ENCODE peak calls at places on chromosomes 5 and 9, in seven cellular contexts. One of them, this sample, is unnamed.

GRCh38 chr5:150672237-150672883 is 11.3 kb downstream of the MYOZ3 start:
- DNase-seq in SJCRH30: no peak
- DNase-seq in body of pancreas: peak
- DNase-seq in AG08396: peak
- DNase-seq in GM04503: no peak
- DNase-seq in stromal cell of bone marrow: no peak
- DNase-seq in prostate gland: peak
- DNase-seq in this sample: no peak

GRCh38 chr9:122827759-122828090 is 663 bp downstream of the PDCL start:
- DNase-seq in SJCRH30: no peak
- DNase-seq in body of pancreas: no peak
- DNase-seq in AG08396: peak
- DNase-seq in GM04503: no peak
- DNase-seq in stromal cell of bone marrow: no peak
- DNase-seq in prostate gland: no peak
- DNase-seq in this sample: no peak

GRCh38 chr9:37474438-37474837 is 9.2 kb upstream of the ZBTB5 start:
- DNase-seq in SJCRH30: no peak
- DNase-seq in body of pancreas: no peak
- DNase-seq in AG08396: no peak
- DNase-seq in GM04503: no peak
- DNase-seq in stromal cell of bone marrow: no peak
- DNase-seq in prostate gland: no peak
- DNase-seq in this sample: no peak

GRCh38 chr9:84293001-84293798 is 47.4 kb downstream of the SLC28A3 start:
- DNase-seq in SJCRH30: no peak
- DNase-seq in body of pancreas: no peak
- DNase-seq in AG08396: no peak
- DNase-seq in GM04503: no peak
- DNase-seq in stromal cell of bone marrow: no peak
- DNase-seq in prostate gland: no peak
- DNase-seq in this sample: no peak

GRCh38 chr9:128098936-128099931 is 28.3 kb downstream of the PTGES2 start:
- DNase-seq in SJCRH30: no peak
- DNase-seq in body of pancreas: peak
- DNase-seq in AG08396: no peak
- DNase-seq in GM04503: peak
- DNase-seq in stromal cell of bone marrow: no peak
- DNase-seq in prostate gland: no peak
- DNase-seq in this sample: no peak

GRCh38 chr9:121711281-121711680 is 59.8 kb downstream of the DAB2IP start:
- DNase-seq in SJCRH30: no peak
- DNase-seq in body of pancreas: no peak
- DNase-seq in AG08396: no peak
- DNase-seq in GM04503: no peak
- DNase-seq in stromal cell of bone marrow: no peak
- DNase-seq in prostate gland: no peak
- DNase-seq in this sample: no peak

GRCh38 chr5:83595217-83595616 is 123.7 kb downstream of the VCAN start:
- DNase-seq in SJCRH30: no peak
- DNase-seq in body of pancreas: no peak
- DNase-seq in AG08396: no peak
- DNase-seq in GM04503: no peak
- DNase-seq in stromal cell of bone marrow: no peak
- DNase-seq in prostate gland: no peak
- DNase-seq in this sample: no peak

GRCh38 chr5:151469992-151470391 is 22.6 kb downstream of the SLC36A1 start:
- DNase-seq in SJCRH30: no peak
- DNase-seq in body of pancreas: no peak
- DNase-seq in AG08396: no peak
- DNase-seq in GM04503: no peak
- DNase-seq in stromal cell of bone marrow: no peak
- DNase-seq in prostate gland: no peak
- DNase-seq in this sample: no peak

GRCh38 chr9:76216161-76216649 is 178.0 kb downstream of the RFK start:
- DNase-seq in SJCRH30: no peak
- DNase-seq in body of pancreas: no peak
- DNase-seq in AG08396: peak
- DNase-seq in GM04503: peak
- DNase-seq in stromal cell of bone marrow: peak
- DNase-seq in prostate gland: no peak
- DNase-seq in this sample: peak

GRCh38 chr9:132348676-132349075 is 6.1 kb downstream of the SETX start:
- DNase-seq in SJCRH30: no peak
- DNase-seq in body of pancreas: no peak
- DNase-seq in AG08396: no peak
- DNase-seq in GM04503: no peak
- DNase-seq in stromal cell of bone marrow: no peak
- DNase-seq in prostate gland: no peak
- DNase-seq in this sample: no peak

GRCh38 chr9:108842610-108843295 is 13.0 kb downstream of the ACTL7B start:
- DNase-seq in SJCRH30: no peak
- DNase-seq in body of pancreas: no peak
- DNase-seq in AG08396: no peak
- DNase-seq in GM04503: no peak
- DNase-seq in stromal cell of bone marrow: no peak
- DNase-seq in prostate gland: no peak
- DNase-seq in this sample: no peak

GRCh38 chr5:18305288-18305899 is 671.1 kb downstream of the TAF11L14 start:
- DNase-seq in SJCRH30: no peak
- DNase-seq in body of pancreas: no peak
- DNase-seq in AG08396: peak
- DNase-seq in GM04503: no peak
- DNase-seq in stromal cell of bone marrow: peak
- DNase-seq in prostate gland: no peak
- DNase-seq in this sample: no peak

GRCh38 chr5:135193213-135194125 is 159.4 kb upstream of the PITX1 start:
- DNase-seq in SJCRH30: no peak
- DNase-seq in body of pancreas: no peak
- DNase-seq in AG08396: no peak
- DNase-seq in GM04503: no peak
- DNase-seq in stromal cell of bone marrow: peak
- DNase-seq in prostate gland: no peak
- DNase-seq in this sample: no peak

GRCh38 chr5:122200456-122200855 is 71.1 kb downstream of the ZNF474 start:
- DNase-seq in SJCRH30: no peak
- DNase-seq in body of pancreas: no peak
- DNase-seq in AG08396: no peak
- DNase-seq in GM04503: no peak
- DNase-seq in stromal cell of bone marrow: no peak
- DNase-seq in prostate gland: no peak
- DNase-seq in this sample: no peak

GRCh38 chr5:68562308-68562707 is 346.8 kb downstream of the PIK3R1 start:
- DNase-seq in SJCRH30: peak
- DNase-seq in body of pancreas: peak
- DNase-seq in AG08396: no peak
- DNase-seq in GM04503: no peak
- DNase-seq in stromal cell of bone marrow: no peak
- DNase-seq in prostate gland: no peak
- DNase-seq in this sample: no peak

GRCh38 chr5:74289238-74289637 is 351.3 kb downstream of the ENC1 start:
- DNase-seq in SJCRH30: no peak
- DNase-seq in body of pancreas: no peak
- DNase-seq in AG08396: no peak
- DNase-seq in GM04503: no peak
- DNase-seq in stromal cell of bone marrow: no peak
- DNase-seq in prostate gland: no peak
- DNase-seq in this sample: no peak

GRCh38 chr9:127960410-127961165 is 20.2 kb downstream of the EEIG1 start:
- DNase-seq in SJCRH30: peak
- DNase-seq in body of pancreas: no peak
- DNase-seq in AG08396: no peak
- DNase-seq in GM04503: no peak
- DNase-seq in stromal cell of bone marrow: no peak
- DNase-seq in prostate gland: peak
- DNase-seq in this sample: no peak

GRCh38 chr9:105403552-105404246 is 44.1 kb upstream of the FSD1L start:
- DNase-seq in SJCRH30: no peak
- DNase-seq in body of pancreas: no peak
- DNase-seq in AG08396: no peak
- DNase-seq in GM04503: no peak
- DNase-seq in stromal cell of bone marrow: no peak
- DNase-seq in prostate gland: no peak
- DNase-seq in this sample: no peak

GRCh38 chr5:107418071-107418470 is 252.7 kb downstream of the EFNA5 start:
- DNase-seq in SJCRH30: no peak
- DNase-seq in body of pancreas: no peak
- DNase-seq in AG08396: no peak
- DNase-seq in GM04503: no peak
- DNase-seq in stromal cell of bone marrow: no peak
- DNase-seq in prostate gland: no peak
- DNase-seq in this sample: no peak

GRCh38 chr5:123125953-123126352 is 36.9 kb downstream of the PRDM6 start:
- DNase-seq in SJCRH30: no peak
- DNase-seq in body of pancreas: no peak
- DNase-seq in AG08396: peak
- DNase-seq in GM04503: no peak
- DNase-seq in stromal cell of bone marrow: peak
- DNase-seq in prostate gland: no peak
- DNase-seq in this sample: no peak

GRCh38 chr9:116795859-116796258 is 108.8 kb downstream of the TRIM32 start:
- DNase-seq in SJCRH30: no peak
- DNase-seq in body of pancreas: no peak
- DNase-seq in AG08396: no peak
- DNase-seq in GM04503: no peak
- DNase-seq in stromal cell of bone marrow: no peak
- DNase-seq in prostate gland: no peak
- DNase-seq in this sample: no peak

GRCh38 chr5:151150484-151151262 is 6.9 kb downstream of the ANXA6 start:
- DNase-seq in SJCRH30: no peak
- DNase-seq in body of pancreas: no peak
- DNase-seq in AG08396: peak
- DNase-seq in GM04503: no peak
- DNase-seq in stromal cell of bone marrow: no peak
- DNase-seq in prostate gland: no peak
- DNase-seq in this sample: no peak

GRCh38 chr9:70587143-70587710 is 172.8 kb upstream of the KLF9 start:
- DNase-seq in SJCRH30: no peak
- DNase-seq in body of pancreas: no peak
- DNase-seq in AG08396: peak
- DNase-seq in GM04503: peak
- DNase-seq in stromal cell of bone marrow: peak
- DNase-seq in prostate gland: no peak
- DNase-seq in this sample: peak

GRCh38 chr9:71552480-71552879 is 215.8 kb downstream of the CEMIP2 start:
- DNase-seq in SJCRH30: peak
- DNase-seq in body of pancreas: no peak
- DNase-seq in AG08396: no peak
- DNase-seq in GM04503: no peak
- DNase-seq in stromal cell of bone marrow: no peak
- DNase-seq in prostate gland: no peak
- DNase-seq in this sample: no peak

GRCh38 chr5:55578771-55579170 is 44.0 kb upstream of the PLPP1 start:
- DNase-seq in SJCRH30: no peak
- DNase-seq in body of pancreas: no peak
- DNase-seq in AG08396: no peak
- DNase-seq in GM04503: no peak
- DNase-seq in stromal cell of bone marrow: no peak
- DNase-seq in prostate gland: no peak
- DNase-seq in this sample: no peak

GRCh38 chr5:42811591-42812392 is at the start of gene SELENOP:
- DNase-seq in SJCRH30: peak
- DNase-seq in body of pancreas: peak
- DNase-seq in AG08396: peak
- DNase-seq in GM04503: peak
- DNase-seq in stromal cell of bone marrow: peak
- DNase-seq in prostate gland: peak
- DNase-seq in this sample: peak

GRCh38 chr9:13427587-13427986 is 148.1 kb upstream of the MPDZ start:
- DNase-seq in SJCRH30: peak
- DNase-seq in body of pancreas: no peak
- DNase-seq in AG08396: peak
- DNase-seq in GM04503: no peak
- DNase-seq in stromal cell of bone marrow: peak
- DNase-seq in prostate gland: peak
- DNase-seq in this sample: no peak

GRCh38 chr5:112640495-112640894 is 97.2 kb upstream of the APC start:
- DNase-seq in SJCRH30: no peak
- DNase-seq in body of pancreas: no peak
- DNase-seq in AG08396: no peak
- DNase-seq in GM04503: no peak
- DNase-seq in stromal cell of bone marrow: peak
- DNase-seq in prostate gland: no peak
- DNase-seq in this sample: no peak

GRCh38 chr9:136366826-136367225 is 3.3 kb upstream of the DNLZ start:
- DNase-seq in SJCRH30: no peak
- DNase-seq in body of pancreas: no peak
- DNase-seq in AG08396: no peak
- DNase-seq in GM04503: no peak
- DNase-seq in stromal cell of bone marrow: no peak
- DNase-seq in prostate gland: no peak
- DNase-seq in this sample: no peak

GRCh38 chr5:176675676-176676360 is 28.5 kb downstream of the TSPAN17 start:
- DNase-seq in SJCRH30: no peak
- DNase-seq in body of pancreas: no peak
- DNase-seq in AG08396: peak
- DNase-seq in GM04503: no peak
- DNase-seq in stromal cell of bone marrow: no peak
- DNase-seq in prostate gland: no peak
- DNase-seq in this sample: no peak

GRCh38 chr5:173640166-173640804 is 23.8 kb upstream of the BOD1 start:
- DNase-seq in SJCRH30: no peak
- DNase-seq in body of pancreas: no peak
- DNase-seq in AG08396: no peak
- DNase-seq in GM04503: no peak
- DNase-seq in stromal cell of bone marrow: no peak
- DNase-seq in prostate gland: no peak
- DNase-seq in this sample: no peak

GRCh38 chr9:82511626-82512025 is 523.1 kb downstream of the SPATA31D1 start:
- DNase-seq in SJCRH30: no peak
- DNase-seq in body of pancreas: no peak
- DNase-seq in AG08396: no peak
- DNase-seq in GM04503: no peak
- DNase-seq in stromal cell of bone marrow: no peak
- DNase-seq in prostate gland: no peak
- DNase-seq in this sample: no peak

GRCh38 chr5:945691-946541 is 53.2 kb downstream of the TRIP13 start:
- DNase-seq in SJCRH30: no peak
- DNase-seq in body of pancreas: no peak
- DNase-seq in AG08396: no peak
- DNase-seq in GM04503: no peak
- DNase-seq in stromal cell of bone marrow: no peak
- DNase-seq in prostate gland: no peak
- DNase-seq in this sample: no peak

GRCh38 chr9:32603914-32604852 is 31.2 kb upstream of the NDUFB6 start:
- DNase-seq in SJCRH30: peak
- DNase-seq in body of pancreas: no peak
- DNase-seq in AG08396: no peak
- DNase-seq in GM04503: no peak
- DNase-seq in stromal cell of bone marrow: no peak
- DNase-seq in prostate gland: no peak
- DNase-seq in this sample: no peak

GRCh38 chr5:104942735-104943134 is 1380.1 kb upstream of the NUDT12 start:
- DNase-seq in SJCRH30: no peak
- DNase-seq in body of pancreas: no peak
- DNase-seq in AG08396: no peak
- DNase-seq in GM04503: no peak
- DNase-seq in stromal cell of bone marrow: no peak
- DNase-seq in prostate gland: no peak
- DNase-seq in this sample: no peak

GRCh38 chr5:80760178-80760577 is 105.4 kb upstream of the DHFR start:
- DNase-seq in SJCRH30: no peak
- DNase-seq in body of pancreas: no peak
- DNase-seq in AG08396: no peak
- DNase-seq in GM04503: no peak
- DNase-seq in stromal cell of bone marrow: no peak
- DNase-seq in prostate gland: no peak
- DNase-seq in this sample: no peak